ENCODE peak calls at places on chromosomes 3 and 15, in four cellular contexts. V, I, T and C are unnamed samples.

GRCh38 chr15:100218411-100218810 is 123.4 kb downstream of the ADAMTS17 start:
- DNase-seq in I (no peak), V (no peak), T (no peak), C (no peak)

GRCh38 chr15:51366071-51366470 is 24.6 kb downstream of the GLDN start:
- DNase-seq in V (no peak), T (no peak), I (no peak), C (no peak)

GRCh38 chr15:86916671-86917450 is 837.2 kb downstream of the AGBL1 start:
- DNase-seq in I (no peak), V (no peak), T (no peak), C (no peak)

GRCh38 chr3:113783463-113783862 is 36.6 kb downstream of the ATP6V1A start:
- DNase-seq in V (no peak), T (no peak), I (peak), C (no peak)

GRCh38 chr3:160754371-160754854 is 1.6 kb upstream of the PPM1L start:
- DNase-seq in I (peak), V (no peak), T (peak), C (peak)

GRCh38 chr3:31533169-31533870 is 595 bp downstream of the STT3B start:
- DNase-seq in T (peak), V (no peak), I (peak), C (peak)

GRCh38 chr3:31629054-31629453 is 96.3 kb downstream of the STT3B start:
- DNase-seq in I (no peak), V (no peak), T (no peak), C (no peak)

GRCh38 chr15:69939513-69940440 is 157.9 kb downstream of the TLE3 start:
- DNase-seq in T (no peak), V (no peak), I (no peak), C (peak)

GRCh38 chr15:52406601-52407000 is 111.0 kb upstream of the MYO5C start:
- DNase-seq in I (no peak), V (no peak), T (no peak), C (no peak)

GRCh38 chr3:16239082-16239770 is 25.5 kb downstream of the DPH3 start:
- DNase-seq in I (no peak), T (no peak), V (no peak), C (no peak)

GRCh38 chr3:124903896-124904879 is 17.0 kb upstream of the ITGB5 start:
- DNase-seq in V (no peak), I (no peak), T (no peak), C (no peak)

GRCh38 chr3:197458179-197458707 is 97.5 kb downstream of the BDH1 start:
- DNase-seq in V (no peak), I (no peak), T (peak), C (no peak)

GRCh38 chr3:192022412-192022811 is 561.4 kb downstream of the PYDC2 start:
- DNase-seq in V (no peak), I (no peak), T (no peak), C (no peak)

GRCh38 chr3:117252208-117252607 is 542.6 kb downstream of the TUSC7 start:
- DNase-seq in T (no peak), V (no peak), I (no peak), C (no peak)

GRCh38 chr15:73325191-73325980 is 43.4 kb downstream of the HCN4 start:
- DNase-seq in I (peak), T (no peak), V (no peak), C (peak)

GRCh38 chr15:100265641-100266035 is 76.1 kb downstream of the ADAMTS17 start:
- DNase-seq in T (no peak), I (no peak), V (no peak), C (no peak)

GRCh38 chr3:30673425-30674341 is 67.3 kb downstream of the TGFBR2 start:
- DNase-seq in V (no peak), I (no peak), T (no peak), C (no peak)

GRCh38 chr3:135809038-135809437 is 156.5 kb upstream of the PPP2R3A start:
- DNase-seq in T (peak), I (no peak), V (no peak), C (no peak)

GRCh38 chr15:45638641-45639040 is 3.8 kb downstream of the SQOR start:
- DNase-seq in T (no peak), V (no peak), I (no peak), C (no peak)

GRCh38 chr3:26259166-26259565 is 363.4 kb upstream of the LRRC3B start:
- DNase-seq in I (no peak), V (no peak), T (no peak), C (no peak)

GRCh38 chr3:115423170-115423569 is 200.1 kb upstream of the GAP43 start:
- DNase-seq in T (no peak), V (no peak), I (no peak), C (no peak)

GRCh38 chr15:70763950-70764730 is 782 bp upstream of the UACA start:
- DNase-seq in V (no peak), T (no peak), I (no peak), C (no peak)

GRCh38 chr15:50098576-50098975 is 20.5 kb downstream of the ATP8B4 start:
- DNase-seq in V (no peak), T (no peak), I (no peak), C (no peak)

GRCh38 chr15:85973584-85974347 is 105.9 kb upstream of the AGBL1 start:
- DNase-seq in T (no peak), V (no peak), I (no peak), C (peak)

GRCh38 chr15:73620078-73620477 is 13.1 kb downstream of the NPTN start:
- DNase-seq in V (no peak), I (no peak), T (no peak), C (no peak)

GRCh38 chr15:39388118-39388517 is 192.8 kb upstream of the THBS1 start:
- DNase-seq in T (no peak), V (no peak), I (no peak), C (no peak)

GRCh38 chr3:74124716-74125115 is 489.7 kb downstream of the CNTN3 start:
- DNase-seq in V (no peak), T (no peak), I (no peak), C (no peak)

DNA sequence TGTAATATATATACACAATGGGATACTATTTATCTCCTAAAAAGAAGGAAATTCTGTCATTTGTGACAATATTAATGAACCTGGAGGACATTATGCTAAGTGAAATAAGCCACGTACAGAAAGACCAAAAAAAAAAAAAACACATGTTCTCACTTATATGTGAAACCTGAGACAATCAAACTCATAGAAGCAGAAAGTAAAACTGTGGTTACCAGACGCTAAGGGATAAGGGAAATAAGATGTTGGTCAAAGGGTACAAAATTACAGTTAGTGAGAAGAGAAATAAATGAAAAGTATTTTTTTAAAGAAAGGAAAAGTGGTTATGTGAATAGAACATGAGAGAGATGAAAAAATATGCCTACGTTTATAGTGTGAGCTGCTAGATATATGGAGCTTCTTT is 101.1 kb downstream of the CPNE4 start:
- DNase-seq in I (no peak), T (no peak), V (no peak), C (no peak)
- TF ChIP-seq USF1 in I (no peak), T (no peak), V (no peak), C (no peak)

GRCh38 chr3:156628095-156628690 is 46.2 kb upstream of the TIPARP start:
- DNase-seq in T (no peak), I (no peak), V (no peak), C (no peak)

GRCh38 chr3:156630081-156630772 is 44.2 kb upstream of the TIPARP start:
- DNase-seq in I (no peak), V (no peak), T (no peak), C (no peak)

GRCh38 chr3:156628836-156629618 is 45.4 kb upstream of the TIPARP start:
- DNase-seq in V (no peak), I (no peak), T (no peak), C (no peak)

GRCh38 chr3:156631323-156631722 is 43.1 kb upstream of the TIPARP start:
- DNase-seq in T (no peak), I (no peak), V (no peak), C (no peak)

DNA sequence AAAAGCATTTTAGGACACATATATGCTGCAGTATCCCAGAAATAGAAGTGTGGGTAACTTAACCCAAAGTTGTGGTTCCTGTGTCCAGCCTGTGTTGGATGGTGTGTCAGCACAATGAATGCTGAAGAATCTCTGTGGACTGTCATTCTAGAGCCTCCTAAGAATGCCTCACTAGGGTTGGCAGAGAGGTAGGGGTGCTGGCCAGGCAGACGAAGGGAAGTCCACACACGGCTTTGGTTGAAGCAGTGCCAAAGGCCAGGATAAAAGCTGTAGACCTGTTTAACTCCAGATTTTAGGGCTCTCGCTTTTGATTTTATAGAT is 43.7 kb upstream of the TIPARP start:
- DNase-seq in T (no peak), I (no peak), V (no peak), C (no peak)
- TF ChIP-seq USF1 in T (no peak), I (no peak), V (no peak), C (no peak)

DNA sequence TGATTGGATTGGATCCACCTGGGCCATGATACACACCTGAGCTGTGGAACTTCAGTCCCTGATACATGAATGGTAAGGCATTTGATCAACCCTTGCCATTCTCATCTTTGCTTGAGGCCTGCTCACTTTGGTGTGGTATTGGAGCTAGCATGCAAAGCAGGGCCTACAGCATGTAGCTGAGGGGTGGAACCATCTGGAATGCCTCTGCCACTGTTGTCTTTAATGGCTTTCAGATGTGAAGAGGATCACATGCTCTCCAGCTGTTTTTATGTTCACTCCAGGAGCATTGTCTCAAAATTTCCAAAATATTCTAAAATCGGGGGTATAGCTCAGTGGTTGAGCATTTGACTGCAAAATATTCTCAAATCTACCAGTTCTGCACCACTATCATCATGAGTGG is 64.4 kb upstream of the PHLDB2 start:
- DNase-seq in T (no peak), I (no peak), V (no peak), C (no peak)
- TF ChIP-seq USF1 in T (no peak), I (no peak), V (no peak), C (no peak)

GRCh38 chr3:63847718-63848450 is 15.7 kb downstream of the THOC7 start:
- DNase-seq in I (no peak), V (no peak), T (no peak), C (no peak)
- TF ChIP-seq USF1 in I (no peak), V (no peak), T (no peak), C (no peak)